ENCODE peak calls at places on chromosomes 5 and 9, in four cellular contexts. R is AG04450, A is endodermal cell, Y is prostate gland. H is an unnamed sample.
A peak's percentile ranks its signal among the peaks of the same experiment; 100 is the strongest.

GRCh38 chr5:14327624-14328023 is 184.5 kb downstream of the TRIO start:
- DNase-seq in Y (no peak), A (no peak), R (no peak), H (no peak)

GRCh38 chr9:77177894-77178794 is 810 bp downstream of the VPS13A start:
- DNase-seq in R (no peak), Y (peak; percentile 12), A (peak; percentile 79), H (peak; percentile 39)

GRCh38 chr5:37846786-37847310 is 7.0 kb upstream of the GDNF start:
- DNase-seq in R (no peak), A (no peak), Y (no peak), H (no peak)

GRCh38 chr5:891837-892389 is 688 bp downstream of the BRD9 start:
- DNase-seq in A (peak; percentile 58), R (no peak), Y (no peak), H (no peak)

GRCh38 chr9:127921592-127922120 is 4.8 kb upstream of the ST6GALNAC4 start:
- DNase-seq in Y (peak; percentile 56), A (peak; percentile 90), R (no peak), H (peak; percentile 71)

GRCh38 chr5:54160329-54160728 is 150.0 kb downstream of the ARL15 start:
- DNase-seq in R (no peak), Y (no peak), A (no peak), H (no peak)

GRCh38 chr9:6590329-6590728 is 55.2 kb downstream of the GLDC start:
- DNase-seq in R (no peak), Y (no peak), A (no peak), H (no peak)

GRCh38 chr9:14766299-14766698 is 43.8 kb upstream of the CER1 start:
- DNase-seq in R (no peak), A (no peak), Y (no peak), H (no peak)

GRCh38 chr9:2985343-2985742 is 141.4 kb upstream of the PUM3 start:
- DNase-seq in Y (no peak), A (no peak), R (no peak), H (no peak)

DNA sequence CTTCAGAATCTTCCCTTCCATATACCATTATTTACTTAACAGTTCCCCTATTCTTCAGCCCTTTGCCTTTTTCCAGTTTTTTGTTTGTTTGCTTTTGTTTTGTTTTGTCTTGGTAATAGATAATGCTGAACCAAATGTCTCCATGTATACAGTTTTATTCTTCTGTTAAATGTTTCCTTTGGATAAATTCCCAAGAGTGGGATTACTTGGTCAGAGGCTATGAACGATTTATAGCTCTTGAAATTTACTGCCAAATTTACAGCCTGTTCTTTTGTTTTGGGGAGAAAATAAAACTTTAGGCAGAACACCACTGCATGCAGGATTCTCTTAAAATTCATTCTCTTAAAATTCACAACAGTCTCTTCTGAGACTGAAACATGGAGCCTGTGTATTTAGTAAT is 38.6 kb downstream of the NR4A3 start:
- DNase-seq in A (no peak), R (no peak), Y (no peak), H (no peak)
- H3K4me3 ChIP-seq in A (no peak overlapping the region), R (no peak overlapping the region), Y (no peak overlapping the region), H (no peak overlapping the region)

GRCh38 chr9:130159814-130160670 is 12.2 kb upstream of the NCS1 start:
- DNase-seq in Y (no peak), R (no peak), A (no peak), H (no peak)
- H3K27ac ChIP-seq in Y (no peak overlapping the region), R (no peak overlapping the region), A (no peak overlapping the region), H (no peak overlapping the region)

GRCh38 chr5:161284445-161284844 is 262.1 kb downstream of the GABRB2 start:
- DNase-seq in R (no peak), A (peak; percentile 54), Y (no peak), H (no peak)
- TF ChIP-seq CTCF in R (no peak), A (no peak), Y (no peak), H (no peak)

DNA sequence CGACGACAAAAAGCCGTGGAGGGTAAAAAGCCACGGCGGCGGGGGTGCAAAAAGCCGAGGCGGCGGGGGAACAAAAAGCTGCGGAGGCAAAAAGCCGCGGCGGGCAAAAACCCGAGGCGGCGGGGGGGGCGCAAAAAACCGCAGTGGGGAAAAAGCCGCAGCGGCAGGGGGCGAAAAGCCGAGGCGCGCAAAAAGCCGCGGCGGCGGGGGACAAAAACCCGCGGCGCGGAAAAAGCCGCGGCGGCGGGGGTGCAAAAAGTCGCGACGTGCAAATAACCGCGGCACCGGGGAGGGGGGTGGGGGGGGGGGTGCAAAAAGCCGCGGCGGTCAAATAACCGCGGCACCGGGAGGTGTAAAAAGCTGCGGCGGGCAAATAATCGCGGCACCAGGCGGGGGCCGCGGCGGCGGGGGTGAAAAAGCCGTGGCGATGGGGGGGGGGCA is 511.5 kb downstream of the FOXD4L5 start:
- DNase-seq in A (no peak), Y (no peak), R (no peak), H (peak; percentile 5)
- H3K4me3 ChIP-seq in A (no peak overlapping the region), Y (peak overlapping the region; percentile 25), R (peak overlapping the region; percentile 10), H (peak overlapping the region; percentile 36)

GRCh38 chr5:137072376-137073174 is 426.6 kb downstream of the SPOCK1 start:
- DNase-seq in A (no peak), Y (no peak), R (no peak), H (no peak)
- H3K27ac ChIP-seq in A (no peak overlapping the region), Y (peak overlapping the region; percentile 61), R (no peak overlapping the region), H (no peak overlapping the region)

GRCh38 chr5:115816226-115817042 is at the start of gene CDO1:
- DNase-seq in Y (no peak), A (peak; percentile 86), R (no peak), H (peak; percentile 73)

GRCh38 chr5:115815006-115815692 is 1.3 kb downstream of the CDO1 start:
- DNase-seq in Y (no peak), A (no peak), R (no peak), H (no peak)

GRCh38 chr5:115818821-115819220 is 2.4 kb upstream of the CDO1 start:
- DNase-seq in R (no peak), Y (no peak), A (no peak), H (no peak)

GRCh38 chr5:115813719-115814118 is 2.7 kb downstream of the CDO1 start:
- DNase-seq in R (no peak), A (no peak), Y (no peak), H (no peak)

DNA sequence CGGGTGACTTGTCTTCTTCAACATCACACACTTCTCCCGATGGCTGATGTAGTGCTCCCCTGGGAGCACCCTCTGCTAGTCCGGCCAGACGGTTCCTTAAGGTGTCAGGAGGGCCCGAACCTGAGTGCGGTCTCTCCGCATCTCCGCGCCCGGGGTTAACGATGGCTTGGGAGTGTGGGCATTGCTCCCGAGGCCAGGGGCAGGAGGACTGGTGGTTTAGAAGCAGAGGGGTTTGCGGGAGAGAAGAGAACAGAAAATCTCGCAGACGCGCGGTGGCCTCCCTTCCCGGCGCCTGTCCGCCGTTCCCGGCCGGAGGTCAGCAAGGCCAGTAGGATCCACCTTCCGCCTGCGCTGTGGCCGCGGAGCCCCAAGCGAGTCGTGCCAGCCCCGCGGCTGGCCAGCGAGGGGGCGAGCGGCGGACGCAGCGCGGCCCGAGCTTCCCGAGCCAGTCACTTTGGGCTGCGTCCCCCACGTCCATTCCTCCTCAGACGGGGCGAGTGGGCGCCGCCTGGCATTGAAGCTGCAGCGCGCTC is 700 bp downstream of the CDO1 start:
- DNase-seq in A (no peak), Y (no peak), R (no peak), H (no peak)
- TF ChIP-seq CTCF in A (no peak), Y (no peak), R (no peak), H (no peak)

GRCh38 chr5:43105369-43106289 is 15.1 kb upstream of the ZNF131 start:
- DNase-seq in A (peak; percentile 97), Y (peak; percentile 89), R (peak; percentile 90), H (peak; percentile 93)
- H3K4me3 ChIP-seq in A (no peak overlapping the region), Y (peak overlapping the region; percentile 31), R (peak overlapping the region; percentile 46), H (peak overlapping the region; percentile 57)

DNA sequence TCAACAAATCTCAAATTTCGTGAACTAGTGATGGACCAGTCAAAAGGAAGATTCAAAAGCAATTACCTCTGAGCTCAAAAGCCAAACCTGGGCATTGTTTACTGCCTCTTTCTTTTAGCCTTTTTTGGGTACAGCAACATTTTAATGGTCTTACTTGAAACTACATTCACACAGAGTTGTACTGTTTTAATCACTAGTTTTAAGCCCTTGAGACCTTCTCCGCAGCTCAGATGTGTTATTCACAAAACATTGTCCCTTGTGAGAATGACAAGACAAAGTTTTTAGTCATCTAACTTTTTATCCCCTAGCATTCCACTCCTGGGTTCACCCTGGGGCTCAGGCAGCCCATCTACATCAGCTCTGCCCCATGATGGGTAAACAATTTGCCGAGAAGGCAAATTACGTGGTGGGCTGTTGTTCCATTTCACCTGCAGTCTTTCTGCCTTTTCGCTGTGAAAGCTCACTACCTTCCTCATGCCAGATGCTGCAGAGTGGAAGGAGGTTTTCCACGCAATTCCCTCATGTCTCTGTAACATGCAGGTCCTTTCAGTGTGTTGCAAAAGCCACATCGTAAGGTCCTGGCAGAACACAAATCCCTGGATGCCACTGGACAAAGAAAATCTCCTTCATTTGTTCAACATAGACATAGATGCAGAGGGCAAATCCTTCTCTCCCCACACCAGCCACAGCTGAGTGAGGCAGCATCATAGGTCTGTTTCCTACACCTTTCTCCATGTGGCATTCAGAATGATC is 175.7 kb downstream of the EBF1 start:
- DNase-seq in Y (no peak), R (no peak), A (no peak), H (no peak)
- H3K27ac ChIP-seq in Y (no peak overlapping the region), R (no peak overlapping the region), A (no peak overlapping the region), H (no peak overlapping the region)

H was measured in WERI-Rb-1.